ENCODE peak calls at places on chromosomes 7 and 10, in six cellular contexts. B is H9, M is IMR-90, T is mesendoderm, W is neuronal stem cell, C is mesenchymal stem cell. Z is an unnamed sample.

GRCh38 chr10:64574371-64574770 is 1053.2 kb downstream of the REEP3 start:
- DNase-seq in W (no peak), T (no peak), B (no peak), M (no peak), C (no peak), Z (no peak)

GRCh38 chr7:114818501-114818900 is 103.4 kb upstream of the MDFIC start:
- DNase-seq in M (peak), C (peak), B (no peak), W (no peak), T (no peak), Z (no peak)

GRCh38 chr10:13404305-13404759 is 56.2 kb upstream of the SEPHS1 start:
- DNase-seq in T (no peak), C (no peak), W (no peak), B (no peak), M (no peak), Z (no peak)

GRCh38 chr10:9076066-9076465 is 1021.6 kb downstream of the GATA3 start:
- DNase-seq in W (no peak), B (no peak), C (no peak), M (no peak), T (no peak), Z (no peak)

GRCh38 chr7:835021-835420 is 2.7 kb downstream of the SUN1 start:
- DNase-seq in T (no peak), M (no peak), C (no peak), W (no peak), B (no peak), Z (no peak)

GRCh38 chr7:51350195-51350896 is 33.7 kb upstream of the COBL start:
- DNase-seq in W (no peak), C (peak), B (no peak), T (no peak), M (no peak), Z (no peak)

GRCh38 chr10:70786799-70787415 is 1.7 kb upstream of the TBATA start:
- DNase-seq in C (peak), T (no peak), M (peak), B (no peak), W (no peak), Z (no peak)

GRCh38 chr10:614772-615582 is 74.5 kb downstream of the DIP2C start:
- DNase-seq in M (peak), C (no peak), T (no peak), W (no peak), B (no peak), Z (no peak)

GRCh38 chr10:102642553-102643345 is 1.5 kb upstream of the TRIM8 start:
- DNase-seq in T (no peak), M (peak), C (no peak), W (peak), B (no peak), Z (peak)

GRCh38 chr7:40221836-40222235 is 87.0 kb downstream of the SUGCT start:
- DNase-seq in M (peak), B (no peak), T (no peak), W (no peak), C (peak), Z (no peak)

GRCh38 chr10:74875966-74876365 is 49.6 kb downstream of the KAT6B start:
- DNase-seq in W (no peak), B (no peak), C (no peak), M (peak), T (no peak), Z (no peak)

GRCh38 chr10:72733989-72734388 is 42.0 kb downstream of the MCU start:
- DNase-seq in C (no peak), T (no peak), W (no peak), B (no peak), M (no peak), Z (no peak)

GRCh38 chr10:30877111-30877510 is 154.6 kb downstream of the ZNF438 start:
- DNase-seq in M (peak), C (no peak), W (no peak), B (no peak), T (no peak), Z (no peak)

GRCh38 chr7:151539055-151539714 is 19.5 kb upstream of the RHEB start:
- DNase-seq in C (peak), W (peak), M (peak), T (peak), B (peak), Z (no peak)

GRCh38 chr10:30793093-30793492 is 163.5 kb upstream of the LYZL2 start:
- DNase-seq in B (no peak), M (no peak), W (no peak), T (no peak), C (no peak), Z (no peak)

GRCh38 chr10:60648761-60649160 is 129.5 kb upstream of the CDK1 start:
- DNase-seq in C (no peak), W (no peak), T (no peak), M (no peak), B (no peak), Z (no peak)

GRCh38 chr10:114429581-114430335 is 25.5 kb upstream of the AFAP1L2 start:
- DNase-seq in M (no peak), W (no peak), C (no peak), T (peak), B (no peak), Z (no peak)

GRCh38 chr10:59709472-59710125 is at the start of gene SLC16A9:
- DNase-seq in W (peak), T (peak), B (peak), M (peak), C (peak), Z (peak)

GRCh38 chr10:50291261-50291850 is 40.0 kb upstream of the ASAH2 start:
- DNase-seq in C (peak), M (peak), W (no peak), T (peak), B (no peak), Z (no peak)

GRCh38 chr10:58275908-58276307 is 6.9 kb downstream of the CISD1 start:
- DNase-seq in B (no peak), C (peak), W (no peak), M (peak), T (peak), Z (no peak)

GRCh38 chr7:27991006-27991528 is 189.5 kb downstream of the JAZF1 start:
- DNase-seq in T (no peak), M (no peak), B (no peak), C (no peak), W (no peak), Z (no peak)

GRCh38 chr7:90738249-90738648 is 142.1 kb downstream of the CDK14 start:
- DNase-seq in W (no peak), T (no peak), M (no peak), C (no peak), B (no peak), Z (no peak)

GRCh38 chr7:151017370-151017952 is 6.8 kb downstream of the ATG9B start:
- DNase-seq in W (no peak), C (no peak), M (no peak), B (no peak), T (no peak), Z (no peak)

GRCh38 chr7:87411186-87411585 is 64.3 kb downstream of the ABCB4 start:
- DNase-seq in W (no peak), B (no peak), C (no peak), T (peak), M (peak), Z (no peak)

GRCh38 chr7:102874166-102874829 is 38.5 kb upstream of the LRRC17 start:
- DNase-seq in B (no peak), W (no peak), T (no peak), M (peak), C (peak), Z (no peak)

GRCh38 chr7:78383096-78383495 is 584.5 kb downstream of the PHTF2 start:
- DNase-seq in M (no peak), C (no peak), B (no peak), T (no peak), W (no peak), Z (no peak)

GRCh38 chr10:16195894-16196293 is 240.9 kb upstream of the PTER start:
- DNase-seq in T (no peak), M (no peak), W (no peak), C (no peak), B (peak), Z (no peak)

GRCh38 chr7:24740821-24741220 is 16.4 kb downstream of the GSDME start:
- DNase-seq in C (no peak), T (no peak), M (no peak), B (no peak), W (no peak), Z (no peak)
- H4K8ac ChIP-seq in C (no peak), T (no peak), M (peak), B (no peak), W (no peak), Z (no peak)

DNA sequence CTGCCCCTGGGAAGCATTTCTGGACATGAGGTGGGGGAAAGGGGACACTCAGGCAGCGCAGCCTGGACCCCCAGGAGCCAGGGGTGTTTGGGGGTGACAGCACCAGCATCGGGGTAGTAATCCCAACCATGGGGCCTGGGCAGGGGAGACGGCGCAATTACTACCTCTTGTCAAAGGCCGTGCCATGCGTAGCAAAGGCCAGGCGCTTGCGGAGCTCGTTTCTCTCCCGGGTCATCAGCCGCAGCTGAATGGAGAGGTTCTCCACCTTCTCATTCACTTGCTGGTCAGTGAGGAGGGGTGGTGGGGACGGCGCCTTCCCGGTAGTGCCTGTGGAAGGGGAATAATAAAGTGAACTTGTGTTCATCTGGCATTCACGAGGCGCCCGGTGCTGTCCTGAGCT is 70.0 kb downstream of the DLG5 start:
- DNase-seq in B (no peak), T (no peak), C (no peak), M (no peak), W (no peak), Z (no peak)
- H4K8ac ChIP-seq in B (no peak), T (no peak), C (no peak), M (no peak), W (no peak), Z (peak)

GRCh38 chr10:45419673-45420020 is 45.6 kb downstream of the ALOX5 start:
- DNase-seq in C (no peak), M (no peak), B (no peak), T (no peak), W (no peak), Z (no peak)
- H4K8ac ChIP-seq in C (no peak), M (no peak), B (no peak), T (no peak), W (peak), Z (peak)

GRCh38 chr7:4136501-4137110 is 545.5 kb upstream of the FOXK1 start:
- DNase-seq in B (no peak), W (no peak), M (no peak), T (peak), C (no peak), Z (no peak)

GRCh38 chr7:4136036-4136435 is 546.1 kb upstream of the FOXK1 start:
- DNase-seq in T (peak), B (peak), M (no peak), C (no peak), W (no peak), Z (peak)

GRCh38 chr7:4139656-4140320 is 542.3 kb upstream of the FOXK1 start:
- DNase-seq in C (no peak), T (no peak), M (no peak), W (no peak), B (no peak), Z (no peak)

GRCh38 chr7:4140933-4141332 is 541.2 kb upstream of the FOXK1 start:
- DNase-seq in T (no peak), M (no peak), W (no peak), C (no peak), B (no peak), Z (no peak)

GRCh38 chr7:4138866-4139265 is 543.2 kb upstream of the FOXK1 start:
- DNase-seq in M (no peak), T (no peak), B (no peak), W (no peak), C (no peak), Z (no peak)
- H4K8ac ChIP-seq in M (no peak), T (no peak), B (no peak), W (no peak), C (no peak), Z (no peak)

DNA sequence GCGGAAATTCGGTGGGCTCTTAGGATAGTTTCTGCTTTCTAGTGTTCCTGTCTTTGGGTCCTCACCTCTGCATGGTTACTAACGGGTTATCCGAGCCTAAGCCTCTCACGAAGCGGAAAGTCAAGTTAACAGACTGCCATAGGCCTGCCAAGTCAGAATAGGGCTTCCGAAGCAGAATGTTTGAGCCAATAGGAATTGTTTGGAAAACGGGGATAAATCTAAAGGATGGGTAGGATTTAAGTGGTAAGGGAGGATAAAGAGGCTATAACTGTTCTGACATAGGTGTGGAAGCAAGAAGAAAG is 798 bp downstream of the TMEM254 start:
- DNase-seq in B (no peak), T (no peak), C (no peak), W (no peak), M (no peak), Z (no peak)
- H4K8ac ChIP-seq in B (no peak), T (no peak), C (peak), W (no peak), M (peak), Z (no peak)

GRCh38 chr10:77936697-77937567 is 10.4 kb upstream of the DLG5 start:
- DNase-seq in M (no peak), C (no peak), W (no peak), B (no peak), T (peak), Z (no peak)

GRCh38 chr10:77927343-77928256 is 1.0 kb upstream of the DLG5 start:
- DNase-seq in C (no peak), T (peak), B (no peak), M (no peak), W (peak), Z (peak)

GRCh38 chr10:77926566-77927342 is at the start of gene DLG5:
- DNase-seq in T (peak), M (peak), C (peak), W (peak), B (peak), Z (no peak)

GRCh38 chr10:77932016-77932715 is 5.6 kb upstream of the DLG5 start:
- DNase-seq in M (no peak), C (no peak), W (no peak), B (no peak), T (no peak), Z (no peak)
- H4K8ac ChIP-seq in M (no peak), C (no peak), W (no peak), B (no peak), T (no peak), Z (no peak)

GRCh38 chr10:79390057-79390456 is 42.8 kb downstream of the PPIF start:
- DNase-seq in C (no peak), W (no peak), T (no peak), B (no peak), M (no peak), Z (no peak)

GRCh38 chr10:79392506-79393176 is 45.4 kb downstream of the PPIF start:
- DNase-seq in W (no peak), M (no peak), B (no peak), C (no peak), T (no peak), Z (no peak)

GRCh38 chr10:79392020-79392398 is 44.7 kb downstream of the PPIF start:
- DNase-seq in B (no peak), C (no peak), T (no peak), M (no peak), W (no peak), Z (no peak)

GRCh38 chr10:79391231-79392019 is 44.2 kb downstream of the PPIF start:
- DNase-seq in M (no peak), T (peak), C (peak), B (peak), W (no peak), Z (no peak)

GRCh38 chr10:79390551-79391229 is 43.4 kb downstream of the PPIF start:
- DNase-seq in W (no peak), C (no peak), B (peak), T (no peak), M (no peak), Z (peak)
- H4K8ac ChIP-seq in W (no peak), C (no peak), B (no peak), T (no peak), M (no peak), Z (peak)

DNA sequence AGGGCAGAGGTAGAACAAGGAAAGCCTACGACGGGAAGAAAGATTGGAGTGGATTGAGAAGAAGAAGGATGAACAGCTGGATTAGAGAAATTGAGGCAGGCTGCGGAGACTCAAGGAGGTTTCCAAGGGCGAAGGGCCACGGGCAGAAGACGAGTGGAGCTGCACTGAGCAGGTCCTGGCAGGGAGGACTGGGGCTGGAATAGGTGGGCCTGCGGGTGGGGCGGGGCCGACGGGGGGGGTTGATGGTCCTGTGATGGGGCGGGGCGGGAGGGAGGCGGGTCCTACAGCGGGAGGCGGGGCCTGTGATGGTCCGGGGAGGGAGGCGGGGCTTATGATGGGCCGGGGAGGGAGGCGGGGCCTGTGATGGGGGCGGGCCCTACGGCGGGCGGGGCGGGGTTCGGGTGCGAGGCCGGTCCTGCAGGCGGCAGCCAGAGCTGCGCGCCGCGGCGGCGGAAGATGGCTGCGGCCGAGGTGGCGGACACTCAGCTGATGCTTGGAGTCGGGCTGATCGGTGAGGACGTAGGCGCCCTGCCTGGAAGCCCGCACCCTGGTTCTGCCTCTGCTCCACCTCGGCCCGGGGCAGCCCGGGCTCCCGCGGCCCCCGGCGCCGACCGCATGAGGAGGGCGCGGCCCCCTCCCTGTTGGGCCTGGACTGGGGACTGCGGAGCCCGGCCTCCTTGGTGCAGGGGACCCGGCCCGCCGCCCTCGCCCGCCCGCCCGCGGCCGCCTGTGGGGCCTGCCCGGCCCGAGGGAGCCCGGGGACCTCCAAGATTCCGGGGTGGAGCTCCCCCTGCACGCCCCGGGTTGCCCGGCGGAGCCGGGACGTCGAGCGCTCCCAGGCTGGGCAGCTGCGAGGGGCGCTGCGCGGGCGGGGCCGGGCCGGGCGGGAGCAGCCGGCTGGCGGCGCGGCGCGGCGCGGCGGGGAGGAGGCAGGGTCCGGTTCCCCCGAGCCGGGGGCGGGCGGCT is at the start of gene DENND10:
- DNase-seq in B (peak), W (peak), C (peak), T (peak), M (peak), Z (peak)
- H4K8ac ChIP-seq in B (no peak), W (no peak), C (peak), T (no peak), M (no peak), Z (peak)

DNA sequence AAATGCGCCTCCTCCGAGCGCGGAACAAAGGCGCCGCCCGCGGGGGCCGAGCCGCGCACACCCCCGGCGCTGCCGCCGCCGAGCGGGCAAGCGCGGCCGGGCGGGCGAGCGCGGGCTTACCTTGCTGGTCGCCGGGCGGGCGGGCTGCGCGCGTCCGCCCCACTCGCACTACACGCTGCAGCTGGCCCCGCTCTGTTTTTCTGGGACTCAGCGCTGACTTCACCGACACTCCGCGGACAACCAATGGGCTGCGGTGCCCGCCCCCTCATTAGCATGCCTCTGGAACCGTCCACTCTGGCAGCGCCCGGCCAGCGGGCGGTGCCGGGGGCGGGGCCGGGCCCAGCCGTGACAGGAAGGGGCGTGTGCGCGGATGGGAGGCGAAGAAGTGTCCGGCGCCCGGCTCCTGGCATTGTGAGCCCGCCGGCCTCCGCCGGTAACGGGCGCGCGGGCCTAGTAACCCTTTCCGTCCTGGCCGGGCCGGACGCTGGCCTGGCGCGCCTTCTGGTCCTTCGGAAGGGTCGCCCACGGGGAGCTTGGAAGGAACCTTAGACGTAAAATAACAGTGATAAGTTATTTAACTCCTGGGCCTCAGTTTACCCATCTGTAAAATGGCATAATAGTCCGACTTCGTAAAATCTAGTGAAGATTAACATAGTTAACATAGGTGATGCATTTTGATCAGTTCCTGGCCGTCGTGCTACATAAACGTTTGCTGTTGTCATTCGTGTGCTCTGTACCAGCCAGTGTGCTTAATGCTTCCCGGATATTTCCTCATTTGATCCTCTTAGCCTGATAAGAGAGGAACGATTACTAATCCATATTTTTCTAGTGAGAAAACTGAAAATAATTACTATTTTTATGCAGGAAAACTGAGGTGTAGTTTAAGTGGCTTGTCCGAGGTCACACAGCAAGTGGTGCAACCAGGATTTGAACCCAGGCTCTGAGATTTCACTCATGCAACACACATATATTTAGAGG is at the start of gene SORBS1:
- DNase-seq in M (peak), C (peak), T (peak), W (peak), B (peak), Z (peak)
- H4K8ac ChIP-seq in M (no peak), C (peak), T (no peak), W (no peak), B (no peak), Z (peak)

Z was measured in H1.